ENCODE peak calls at places on chromosomes 5 and 9, in seven cellular contexts. V is AG09309, T is heart left ventricle, B is vagina, Q is A549, E is dorsolateral prefrontal cortex, J is tibial nerve. G is an unnamed sample.

GRCh38 chr9:38621434-38622082 is 1.2 kb upstream of the ANKRD18A start:
- DNase-seq in V (no peak), T (no peak), B (no peak), Q (no peak), E (no peak), J (no peak), G (no peak)

GRCh38 chr9:130112244-130113151 is 58.8 kb downstream of the GPR107 start:
- DNase-seq in V (no peak), T (no peak), B (no peak), Q (no peak), E (no peak), J (no peak), G (no peak)

GRCh38 chr5:154138701-154139100 is 51.8 kb upstream of the GALNT10 start:
- DNase-seq in V (no peak), T (peak), B (no peak), Q (no peak), E (peak), J (no peak), G (no peak)

GRCh38 chr9:93908591-93909241 is 46.4 kb downstream of the BARX1 start:
- DNase-seq in V (no peak), T (no peak), B (no peak), Q (no peak), E (no peak), J (no peak), G (no peak)

GRCh38 chr9:36597412-36598178 is 24.9 kb downstream of the MELK start:
- DNase-seq in V (peak), T (no peak), B (no peak), Q (peak), E (no peak), J (no peak), G (no peak)

GRCh38 chr5:130545291-130545690 is 619.8 kb downstream of the HINT1 start:
- DNase-seq in V (no peak), T (no peak), B (no peak), Q (no peak), E (no peak), J (no peak), G (no peak)

GRCh38 chr5:6083311-6083941 is 294.9 kb downstream of the MED10 start:
- DNase-seq in V (no peak), T (no peak), B (peak), Q (no peak), E (no peak), J (no peak), G (no peak)

GRCh38 chr9:133341369-133342082 is 5.5 kb upstream of the SURF6 start:
- DNase-seq in V (no peak), T (peak), B (no peak), Q (no peak), E (no peak), J (no peak), G (no peak)

GRCh38 chr9:99269429-99269828 is 47.3 kb downstream of the SEC61B start:
- DNase-seq in V (peak), T (no peak), B (no peak), Q (no peak), E (no peak), J (no peak), G (no peak)

GRCh38 chr5:104513194-104513602 is 950.6 kb upstream of the NUDT12 start:
- DNase-seq in V (no peak), T (no peak), B (no peak), Q (no peak), E (no peak), J (no peak), G (no peak)

GRCh38 chr5:33441241-33441844 is 578 bp downstream of the TARS1 start:
- DNase-seq in V (no peak), T (no peak), B (no peak), Q (peak), E (peak), J (no peak), G (no peak)

GRCh38 chr9:129250786-129251185 is 72.7 kb upstream of the IER5L start:
- DNase-seq in V (no peak), T (no peak), B (no peak), Q (no peak), E (no peak), J (no peak), G (no peak)

GRCh38 chr5:102835715-102836114 is 80.6 kb downstream of the PAM start:
- DNase-seq in V (no peak), T (no peak), B (no peak), Q (no peak), E (no peak), J (no peak), G (no peak)

GRCh38 chr5:14173419-14174234 is 30.5 kb downstream of the TRIO start:
- DNase-seq in V (no peak), T (no peak), B (no peak), Q (no peak), E (no peak), J (no peak), G (no peak)

GRCh38 chr5:68862560-68862959 is 231.3 kb upstream of the SLC30A5 start:
- DNase-seq in V (no peak), T (no peak), B (no peak), Q (no peak), E (no peak), J (no peak), G (no peak)

GRCh38 chr5:60959156-60959555 is 14.2 kb downstream of the NDUFAF2 start:
- DNase-seq in V (no peak), T (no peak), B (no peak), Q (no peak), E (no peak), J (no peak), G (no peak)

GRCh38 chr9:73137914-73138313 is 13.8 kb upstream of the ANXA1 start:
- DNase-seq in V (no peak), T (no peak), B (no peak), Q (no peak), E (no peak), J (no peak), G (no peak)

GRCh38 chr9:76725885-76726284 is 38.4 kb upstream of the PCA3 start:
- DNase-seq in V (no peak), T (no peak), B (no peak), Q (no peak), E (peak), J (no peak), G (no peak)

GRCh38 chr5:1374030-1374679 is 29.3 kb upstream of the CLPTM1L start:
- DNase-seq in V (no peak), T (no peak), B (no peak), Q (no peak), E (no peak), J (no peak), G (no peak)

GRCh38 chr9:72332351-72332750 is 32.7 kb downstream of the ZFAND5 start:
- DNase-seq in V (no peak), T (no peak), B (no peak), Q (no peak), E (no peak), J (no peak), G (no peak)

GRCh38 chr5:163377982-163378381 is 59.4 kb upstream of the CCNG1 start:
- DNase-seq in V (no peak), T (no peak), B (no peak), Q (no peak), E (no peak), J (no peak), G (no peak)

GRCh38 chr9:114033397-114034103 is 44.5 kb downstream of the AMBP start:
- DNase-seq in V (no peak), T (peak), B (peak), Q (no peak), E (peak), J (no peak), G (no peak)

GRCh38 chr9:79974806-79975422 is 403.1 kb downstream of the TLE4 start:
- DNase-seq in V (no peak), T (no peak), B (no peak), Q (no peak), E (no peak), J (no peak), G (no peak)

GRCh38 chr5:128155793-128156192 is 72.2 kb downstream of the SLC12A2 start:
- DNase-seq in V (no peak), T (no peak), B (no peak), Q (no peak), E (no peak), J (no peak), G (no peak)

GRCh38 chr9:134559013-134559412 is 82.6 kb upstream of the COL5A1 start:
- DNase-seq in V (no peak), T (no peak), B (peak), Q (no peak), E (no peak), J (no peak), G (no peak)

GRCh38 chr9:6575324-6575758 is 70.2 kb downstream of the GLDC start:
- DNase-seq in V (no peak), T (no peak), B (no peak), Q (no peak), E (no peak), J (no peak), G (no peak)

GRCh38 chr5:19608434-19608833 is 379.6 kb downstream of the CDH18 start:
- DNase-seq in V (no peak), T (no peak), B (no peak), Q (no peak), E (no peak), J (no peak), G (no peak)

GRCh38 chr5:113043491-113043931 is 66.9 kb downstream of the DCP2 start:
- DNase-seq in V (no peak), T (peak), B (no peak), Q (no peak), E (no peak), J (peak), G (no peak)

GRCh38 chr5:131225282-131225974 is 38.4 kb upstream of the CDC42SE2 start:
- DNase-seq in V (no peak), T (no peak), B (no peak), Q (no peak), E (no peak), J (no peak), G (no peak)

GRCh38 chr5:125277494-125278154 is 531.2 kb upstream of the ZNF608 start:
- DNase-seq in V (peak), T (no peak), B (no peak), Q (peak), E (no peak), J (no peak), G (no peak)

GRCh38 chr5:73499187-73499586 is 945 bp downstream of the BTF3 start:
- DNase-seq in V (no peak), T (no peak), B (no peak), Q (no peak), E (no peak), J (no peak), G (no peak)

GRCh38 chr9:137083418-137084004 is 3.3 kb upstream of the MAN1B1 start:
- DNase-seq in V (peak), T (no peak), B (no peak), Q (peak), E (no peak), J (no peak), G (peak)

GRCh38 chr9:89657765-89658164 is 53.0 kb downstream of the GADD45G start:
- DNase-seq in V (no peak), T (no peak), B (no peak), Q (no peak), E (no peak), J (no peak), G (no peak)

GRCh38 chr9:134936762-134937555 is 19.2 kb upstream of the FCN1 start:
- DNase-seq in V (no peak), T (no peak), B (no peak), Q (no peak), E (no peak), J (no peak), G (no peak)

GRCh38 chr9:78666818-78667429 is 370.0 kb downstream of the PSAT1 start:
- DNase-seq in V (no peak), T (no peak), B (no peak), Q (no peak), E (no peak), J (no peak), G (no peak)

GRCh38 chr5:6787941-6788340 is 74.7 kb downstream of the TENT4A start:
- DNase-seq in V (no peak), T (no peak), B (peak), Q (no peak), E (no peak), J (no peak), G (no peak)

GRCh38 chr9:76529667-76530066 is 70.7 kb downstream of the GCNT1 start:
- DNase-seq in V (no peak), T (no peak), B (no peak), Q (no peak), E (no peak), J (no peak), G (no peak)

GRCh38 chr5:33608476-33609026 is 167.8 kb downstream of the TARS1 start:
- DNase-seq in V (no peak), T (no peak), B (no peak), Q (no peak), E (no peak), J (no peak), G (no peak)

GRCh38 chr5:75668988-75669760 is 48.1 kb downstream of the POC5 start:
- DNase-seq in V (no peak), T (no peak), B (no peak), Q (peak), E (peak), J (no peak), G (no peak)

DNA sequence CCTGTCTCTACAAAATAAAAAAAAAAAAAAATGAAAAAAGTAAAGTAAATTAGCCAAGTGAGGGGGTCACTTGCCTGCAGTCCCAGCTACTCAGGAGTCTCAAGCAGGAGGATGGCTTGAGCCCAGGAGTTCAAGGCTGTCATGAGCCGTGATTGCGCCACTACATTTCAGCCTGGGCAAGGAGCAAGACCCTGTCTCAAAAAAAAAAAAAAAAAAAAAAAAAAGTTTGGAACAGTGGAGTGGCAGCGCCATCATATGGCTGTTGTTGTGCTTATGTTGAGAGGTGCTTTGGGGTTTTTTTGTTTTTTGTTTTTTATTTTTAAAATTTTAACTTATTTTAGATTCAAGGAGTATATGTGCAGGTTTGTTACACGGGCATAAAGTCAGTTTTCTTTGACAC is 3.6 kb downstream of the BRIX1 start:
- DNase-seq in V (no peak), T (no peak), B (no peak), Q (no peak), E (no peak), J (no peak), G (no peak)
- TF ChIP-seq CTCF in V (peak), T (no peak), B (no peak), Q (peak), E (no peak), J (no peak), G (no peak)

GRCh38 chr5:140135127-140135526 is 9.4 kb downstream of the IGIP start:
- DNase-seq in V (no peak), T (no peak), B (peak), Q (no peak), E (no peak), J (no peak), G (no peak)

GRCh38 chr5:140130949-140131733 is 5.4 kb downstream of the IGIP start:
- DNase-seq in V (no peak), T (no peak), B (no peak), Q (no peak), E (no peak), J (no peak), G (no peak)

GRCh38 chr5:140131967-140132409 is 6.3 kb downstream of the IGIP start:
- DNase-seq in V (peak), T (no peak), B (no peak), Q (no peak), E (no peak), J (no peak), G (no peak)

GRCh38 chr5:140134277-140134935 is 8.7 kb downstream of the IGIP start:
- DNase-seq in V (no peak), T (no peak), B (no peak), Q (no peak), E (no peak), J (no peak), G (no peak)

DNA sequence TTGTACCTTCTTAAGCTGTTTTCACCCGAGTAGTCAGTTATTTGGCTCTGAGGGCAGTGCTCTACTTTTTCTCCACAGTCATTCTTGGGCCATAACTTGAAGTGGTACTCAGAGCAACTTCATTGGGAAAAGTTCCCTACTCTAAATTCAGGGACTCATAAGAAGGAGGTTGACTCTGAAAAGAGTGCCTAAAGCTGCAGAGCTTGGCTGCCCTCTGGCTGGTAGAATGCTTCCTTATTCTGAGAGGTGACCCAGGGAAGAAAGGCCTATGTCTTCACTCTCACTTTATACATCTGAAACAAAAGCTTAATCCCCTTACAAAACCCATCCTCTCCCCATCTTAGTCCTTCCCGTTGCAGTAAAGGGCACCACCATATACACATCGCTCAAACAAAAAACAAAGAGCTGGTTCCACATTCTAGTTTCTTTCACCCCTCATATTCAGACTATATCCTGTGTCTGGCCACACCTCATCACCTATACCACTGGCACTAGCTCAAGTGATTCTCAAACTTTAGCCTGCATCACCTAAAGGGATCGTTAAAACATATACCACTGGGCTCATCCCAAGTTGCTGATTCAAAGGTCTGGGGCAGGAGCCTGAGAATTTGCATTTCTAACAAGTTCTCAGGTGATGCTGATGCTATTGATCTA is 7.9 kb downstream of the IGIP start:
- DNase-seq in V (no peak), T (no peak), B (no peak), Q (no peak), E (no peak), J (no peak), G (no peak)
- TF ChIP-seq CTCF in V (no peak), T (no peak), B (no peak), Q (no peak), E (no peak), J (no peak), G (no peak)

GRCh38 chr9:124285903-124286291 is 28.1 kb downstream of the NEK6 start:
- DNase-seq in V (peak), T (peak), B (peak), Q (no peak), E (no peak), J (peak), G (peak)

GRCh38 chr9:124285490-124285889 is 27.7 kb downstream of the NEK6 start:
- DNase-seq in V (no peak), T (no peak), B (no peak), Q (no peak), E (no peak), J (no peak), G (no peak)

GRCh38 chr9:124283232-124283814 is 25.6 kb downstream of the NEK6 start:
- DNase-seq in V (no peak), T (no peak), B (no peak), Q (no peak), E (no peak), J (no peak), G (no peak)

GRCh38 chr9:124284940-124285441 is 27.2 kb downstream of the NEK6 start:
- DNase-seq in V (peak), T (no peak), B (no peak), Q (no peak), E (peak), J (peak), G (no peak)

DNA sequence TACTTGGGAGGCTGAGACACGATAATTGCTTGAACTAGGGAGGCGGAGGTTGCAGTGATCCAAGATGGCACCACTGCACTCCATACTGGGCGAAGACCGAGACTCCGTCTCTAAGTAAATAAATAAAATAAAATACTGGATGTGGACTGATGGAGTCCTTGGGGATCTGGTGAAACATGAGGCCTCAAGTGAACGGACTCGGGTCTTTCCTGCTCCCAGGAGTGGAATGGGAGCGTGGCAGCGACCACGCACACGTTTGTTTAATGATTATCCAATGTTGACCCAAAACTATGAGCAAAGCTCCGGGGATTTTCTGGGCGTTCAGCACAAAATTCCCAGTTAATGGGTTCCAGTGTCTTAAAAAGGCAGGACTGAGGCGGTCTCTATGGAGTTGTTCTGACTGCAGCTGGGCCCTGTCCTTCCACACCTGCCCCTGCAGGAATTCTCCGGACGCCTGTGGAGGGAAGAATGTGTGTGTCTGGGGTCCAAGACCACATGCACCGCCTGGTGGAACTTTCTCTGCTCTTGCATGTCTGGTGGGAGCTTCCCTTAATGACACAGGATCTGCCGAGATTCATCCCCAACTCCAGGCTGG is 26.6 kb downstream of the NEK6 start:
- DNase-seq in V (no peak), T (peak), B (no peak), Q (no peak), E (no peak), J (no peak), G (no peak)
- TF ChIP-seq CTCF in V (no peak), T (no peak), B (no peak), Q (no peak), E (no peak), J (no peak), G (no peak)

GRCh38 chr5:77065256-77065655 is 21.8 kb downstream of the ZBED3 start:
- DNase-seq in V (no peak), T (no peak), B (no peak), Q (no peak), E (no peak), J (no peak), G (no peak)

GRCh38 chr5:77066823-77067442 is 20.2 kb downstream of the ZBED3 start:
- DNase-seq in V (peak), T (no peak), B (no peak), Q (no peak), E (no peak), J (no peak), G (peak)

GRCh38 chr5:77066191-77066590 is 20.9 kb downstream of the ZBED3 start:
- DNase-seq in V (no peak), T (no peak), B (no peak), Q (no peak), E (no peak), J (no peak), G (no peak)

DNA sequence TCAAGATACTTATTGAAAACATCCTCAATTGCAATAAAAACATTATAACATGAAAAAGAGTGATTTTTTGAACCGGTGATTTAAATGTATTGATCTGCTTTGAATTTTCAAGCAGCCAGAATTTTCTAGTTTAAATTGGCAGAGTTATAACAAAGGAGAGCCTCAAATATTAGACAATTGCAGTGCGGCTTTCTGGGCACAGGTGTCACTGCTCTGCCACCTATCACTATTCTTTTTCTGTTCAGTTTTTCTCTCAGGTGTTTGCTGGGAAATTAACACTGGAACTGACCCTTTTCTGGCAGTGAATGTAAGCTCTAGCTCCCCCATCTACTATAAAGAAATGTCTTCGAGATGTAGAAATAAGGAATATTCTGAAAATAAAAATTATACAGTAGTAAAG is 23.0 kb downstream of the ZBED3 start:
- DNase-seq in V (no peak), T (no peak), B (no peak), Q (no peak), E (no peak), J (no peak), G (no peak)
- TF ChIP-seq CTCF in V (no peak), T (no peak), B (no peak), Q (no peak), E (no peak), J (no peak), G (no peak)